ENCODE peak calls at places on chromosomes 3 and 15, in ten cellular contexts. Z is COR-L47; K is SJSA1; S is sigmoid colon; G is SIG-M5; L is AG10803; E is stimulated activated CD8-positive, alpha-beta memory T cell treated with anti-CD3 and anti-CD28 coated beads, Interleukin-15, amount 100 ng/mL, for 1 hour; B is cardiac fibroblast; F is astrocyte of the spinal cord; C is stimulated activated CD4-positive, alpha-beta T cell treated with anti-CD3 and anti-CD28 coated beads, TNF-alpha, amount 100 ng/mL, for 4 hours. U is an unnamed sample.
A peak's percentile ranks its signal among the peaks of the same experiment; 100 is the strongest.

GRCh38 chr3:124444075-124444474 is 286.2 kb upstream of the UMPS start:
- DNase-seq in Z (no peak), K (no peak), S (no peak), G (no peak), L (no peak), E (no peak), B (no peak), F (no peak), C (no peak), U (no peak)

GRCh38 chr15:33234019-33234418 is 39.5 kb upstream of the FMN1 start:
- DNase-seq in Z (peak; percentile 61), K (no peak), S (no peak), G (no peak), L (peak; percentile 43), E (no peak), B (peak; percentile 51), F (peak; percentile 71), C (no peak), U (no peak)

GRCh38 chr15:95368211-95368610 is 962.3 kb upstream of the NR2F2 start:
- DNase-seq in Z (no peak), K (no peak), S (no peak), G (no peak), L (no peak), E (no peak), B (peak; percentile 26), F (peak; percentile 37), C (no peak), U (no peak)

GRCh38 chr15:32718082-32718821 is 448 bp downstream of the GREM1 start:
- DNase-seq in Z (no peak), K (peak; percentile 46), S (no peak), G (no peak), L (no peak), E (no peak), B (no peak), F (peak; percentile 43), C (no peak), U (no peak)

GRCh38 chr15:62880278-62880677 is 162.3 kb upstream of the TPM1 start:
- DNase-seq in Z (no peak), K (no peak), S (no peak), G (no peak), L (peak; percentile 83), E (no peak), B (peak; percentile 67), F (no peak), C (no peak), U (no peak)

GRCh38 chr3:77303943-77304778 is 264.3 kb downstream of the ROBO2 start:
- DNase-seq in Z (no peak), K (no peak), S (no peak), G (no peak), L (no peak), E (no peak), B (no peak), F (no peak), C (no peak), U (no peak)

GRCh38 chr3:14285526-14285925 is 106.9 kb downstream of the LSM3 start:
- DNase-seq in Z (no peak), K (no peak), S (no peak), G (no peak), L (no peak), E (no peak), B (no peak), F (no peak), C (no peak), U (no peak)

GRCh38 chr3:114320251-114320650 is 26.4 kb downstream of the TIGIT start:
- DNase-seq in Z (no peak), K (no peak), S (no peak), G (no peak), L (no peak), E (no peak), B (peak; percentile 23), F (no peak), C (no peak), U (no peak)

GRCh38 chr15:55734641-55735040 is 8.3 kb downstream of the PRTG start:
- DNase-seq in Z (no peak), K (no peak), S (no peak), G (no peak), L (no peak), E (no peak), B (no peak), F (no peak), C (no peak), U (no peak)

GRCh38 chr3:50127251-50127671 is 27.9 kb upstream of the SEMA3F start:
- DNase-seq in Z (no peak), K (no peak), S (no peak), G (no peak), L (no peak), E (no peak), B (no peak), F (no peak), C (no peak), U (no peak)

GRCh38 chr3:14146381-14147062 is 21.7 kb downstream of the TMEM43 start:
- DNase-seq in Z (no peak), K (no peak), S (no peak), G (no peak), L (no peak), E (no peak), B (no peak), F (no peak), C (no peak), U (no peak)

GRCh38 chr3:12495749-12496452 is 11.6 kb downstream of the TSEN2 start:
- DNase-seq in Z (no peak), K (no peak), S (no peak), G (no peak), L (no peak), E (no peak), B (no peak), F (no peak), C (no peak), U (no peak)

GRCh38 chr15:60840306-60840702 is 361.4 kb upstream of the ICE2 start:
- DNase-seq in Z (no peak), K (peak; percentile 51), S (no peak), G (no peak), L (peak; percentile 37), E (no peak), B (peak; percentile 10), F (peak; percentile 34), C (no peak), U (no peak)

GRCh38 chr3:30081904-30082303 is 524.5 kb upstream of the TGFBR2 start:
- DNase-seq in Z (no peak), K (no peak), S (no peak), G (no peak), L (no peak), E (no peak), B (no peak), F (no peak), C (no peak), U (no peak)

GRCh38 chr15:57865294-57865693 is 158.8 kb downstream of the POLR2M start:
- DNase-seq in Z (no peak), K (no peak), S (no peak), G (no peak), L (no peak), E (no peak), B (no peak), F (no peak), C (no peak), U (no peak)

GRCh38 chr15:91535856-91536500 is 317.5 kb upstream of the SLCO3A1 start:
- DNase-seq in Z (no peak), K (no peak), S (no peak), G (no peak), L (peak; percentile 48), E (no peak), B (no peak), F (peak; percentile 64), C (no peak), U (no peak)

GRCh38 chr15:23687143-23687470 is at the start of gene NDN:
- DNase-seq in Z (no peak), K (peak; percentile 42), S (peak; percentile 70), G (no peak), L (peak; percentile 64), E (no peak), B (peak; percentile 57), F (peak; percentile 37), C (no peak), U (no peak)

GRCh38 chr3:196280689-196281463 is 6.7 kb downstream of the PCYT1A start:
- DNase-seq in Z (no peak), K (no peak), S (no peak), G (no peak), L (no peak), E (no peak), B (no peak), F (no peak), C (no peak), U (no peak)

GRCh38 chr3:25537476-25537875 is 109.4 kb downstream of the RARB start:
- DNase-seq in Z (no peak), K (no peak), S (no peak), G (no peak), L (no peak), E (no peak), B (no peak), F (no peak), C (no peak), U (no peak)

GRCh38 chr3:9405756-9406155 is 8.3 kb downstream of the SETD5 start:
- DNase-seq in Z (no peak), K (no peak), S (no peak), G (no peak), L (no peak), E (no peak), B (no peak), F (no peak), C (no peak), U (no peak)

GRCh38 chr15:62769604-62770003 is 272.9 kb upstream of the TPM1 start:
- DNase-seq in Z (no peak), K (no peak), S (no peak), G (no peak), L (peak; percentile 84), E (no peak), B (peak; percentile 47), F (peak; percentile 85), C (no peak), U (peak; percentile 87)

GRCh38 chr3:31880020-31880419 is 101.0 kb downstream of the OSBPL10 start:
- DNase-seq in Z (no peak), K (no peak), S (no peak), G (no peak), L (peak; percentile 27), E (no peak), B (peak; percentile 44), F (no peak), C (no peak), U (no peak)

GRCh38 chr15:41278319-41278718 is 47.3 kb downstream of the CHP1 start:
- DNase-seq in Z (no peak), K (no peak), S (no peak), G (peak; percentile 10), L (no peak), E (no peak), B (no peak), F (no peak), C (no peak), U (no peak)

GRCh38 chr3:58994746-58995330 is 55.0 kb downstream of the CFAP20DC start:
- DNase-seq in Z (peak; percentile 47), K (no peak), S (no peak), G (no peak), L (peak; percentile 67), E (no peak), B (peak; percentile 82), F (peak; percentile 72), C (no peak), U (peak; percentile 38)

GRCh38 chr15:52227456-52227855 is 36.3 kb upstream of the GNB5 start:
- DNase-seq in Z (peak; percentile 46), K (peak; percentile 76), S (peak; percentile 76), G (no peak), L (peak; percentile 87), E (peak; percentile 49), B (peak; percentile 90), F (peak; percentile 82), C (peak; percentile 16), U (peak; percentile 57)

GRCh38 chr15:91468861-91469260 is 368.8 kb downstream of the SV2B start:
- DNase-seq in Z (no peak), K (no peak), S (no peak), G (no peak), L (no peak), E (no peak), B (no peak), F (no peak), C (no peak), U (no peak)

GRCh38 chr15:33031324-33031736 is 163.2 kb downstream of the FMN1 start:
- DNase-seq in Z (no peak), K (no peak), S (no peak), G (no peak), L (peak; percentile 60), E (no peak), B (no peak), F (peak; percentile 63), C (no peak), U (no peak)

GRCh38 chr3:116444099-116444700 is 1.1 kb downstream of the LSAMP start:
- DNase-seq in Z (no peak), K (no peak), S (no peak), G (no peak), L (no peak), E (no peak), B (peak; percentile 9), F (peak; percentile 37), C (no peak), U (no peak)